ENCODE peak calls at places on chromosome 9, in seven cellular contexts. One of them, this sample, is unnamed.

GRCh38 chr9:29928072-29928471 is 2354.8 kb upstream of the C9orf72 start:
- DNase-seq in HepG2: no peak
- DNase-seq in K562: no peak
- DNase-seq in GM12878: no peak
- DNase-seq in SK-N-SH: no peak
- DNase-seq in HCT116: no peak
- DNase-seq in H1: no peak
- DNase-seq in this sample: no peak

GRCh38 chr9:114315723-114316363 is 7.1 kb upstream of the ORM1 start:
- DNase-seq in HepG2: no peak
- DNase-seq in K562: no peak
- DNase-seq in GM12878: no peak
- DNase-seq in SK-N-SH: no peak
- DNase-seq in HCT116: no peak
- DNase-seq in H1: peak
- DNase-seq in this sample: no peak

GRCh38 chr9:76297721-76298239 is 96.4 kb downstream of the RFK start:
- DNase-seq in HepG2: no peak
- DNase-seq in K562: no peak
- DNase-seq in GM12878: no peak
- DNase-seq in SK-N-SH: no peak
- DNase-seq in HCT116: no peak
- DNase-seq in H1: no peak
- DNase-seq in this sample: no peak

GRCh38 chr9:97543568-97543967 is 42.1 kb downstream of the TMOD1 start:
- DNase-seq in HepG2: peak
- DNase-seq in K562: no peak
- DNase-seq in GM12878: no peak
- DNase-seq in SK-N-SH: no peak
- DNase-seq in HCT116: peak
- DNase-seq in H1: no peak
- DNase-seq in this sample: no peak

GRCh38 chr9:17269799-17270198 is 135.0 kb downstream of the CNTLN start:
- DNase-seq in HepG2: no peak
- DNase-seq in K562: no peak
- DNase-seq in GM12878: no peak
- DNase-seq in SK-N-SH: no peak
- DNase-seq in HCT116: no peak
- DNase-seq in H1: no peak
- DNase-seq in this sample: no peak

GRCh38 chr9:132486706-132487350 is 76.8 kb downstream of the CFAP77 start:
- DNase-seq in HepG2: no peak
- DNase-seq in K562: no peak
- DNase-seq in GM12878: no peak
- DNase-seq in SK-N-SH: peak
- DNase-seq in HCT116: no peak
- DNase-seq in H1: no peak
- DNase-seq in this sample: no peak

GRCh38 chr9:928363-929042 is 48.0 kb upstream of the DMRT3 start:
- DNase-seq in HepG2: peak
- DNase-seq in K562: peak
- DNase-seq in GM12878: no peak
- DNase-seq in SK-N-SH: peak
- DNase-seq in HCT116: peak
- DNase-seq in H1: peak
- DNase-seq in this sample: no peak

GRCh38 chr9:76438841-76439588 is 20.0 kb upstream of the GCNT1 start:
- DNase-seq in HepG2: no peak
- DNase-seq in K562: no peak
- DNase-seq in GM12878: peak
- DNase-seq in SK-N-SH: no peak
- DNase-seq in HCT116: no peak
- DNase-seq in H1: no peak
- DNase-seq in this sample: no peak

GRCh38 chr9:117412841-117413240 is 2.0 kb downstream of the ASTN2 start:
- DNase-seq in HepG2: no peak
- DNase-seq in K562: no peak
- DNase-seq in GM12878: no peak
- DNase-seq in SK-N-SH: peak
- DNase-seq in HCT116: no peak
- DNase-seq in H1: peak
- DNase-seq in this sample: no peak

GRCh38 chr9:70902705-70903131 is 218.7 kb downstream of the TRPM3 start:
- DNase-seq in HepG2: no peak
- DNase-seq in K562: no peak
- DNase-seq in GM12878: no peak
- DNase-seq in SK-N-SH: no peak
- DNase-seq in HCT116: no peak
- DNase-seq in H1: no peak
- DNase-seq in this sample: no peak

GRCh38 chr9:137679695-137680305 is 61.0 kb downstream of the EHMT1 start:
- DNase-seq in HepG2: no peak
- DNase-seq in K562: no peak
- DNase-seq in GM12878: no peak
- DNase-seq in SK-N-SH: no peak
- DNase-seq in HCT116: no peak
- DNase-seq in H1: no peak
- DNase-seq in this sample: no peak

GRCh38 chr9:108478871-108479332 is 376.9 kb downstream of the ACTL7B start:
- DNase-seq in HepG2: peak
- DNase-seq in K562: no peak
- DNase-seq in GM12878: peak
- DNase-seq in SK-N-SH: no peak
- DNase-seq in HCT116: no peak
- DNase-seq in H1: no peak
- DNase-seq in this sample: no peak

GRCh38 chr9:113587471-113588031 is 124.0 kb downstream of the RGS3 start:
- DNase-seq in HepG2: no peak
- DNase-seq in K562: peak
- DNase-seq in GM12878: no peak
- DNase-seq in SK-N-SH: peak
- DNase-seq in HCT116: no peak
- DNase-seq in H1: peak
- DNase-seq in this sample: no peak

GRCh38 chr9:73149371-73150067 is 2.1 kb upstream of the ANXA1 start:
- DNase-seq in HepG2: no peak
- DNase-seq in K562: peak
- DNase-seq in GM12878: peak
- DNase-seq in SK-N-SH: no peak
- DNase-seq in HCT116: peak
- DNase-seq in H1: no peak
- DNase-seq in this sample: no peak

GRCh38 chr9:69380811-69381210 is 55.8 kb downstream of the ENTREP1 start:
- DNase-seq in HepG2: no peak
- DNase-seq in K562: no peak
- DNase-seq in GM12878: no peak
- DNase-seq in SK-N-SH: no peak
- DNase-seq in HCT116: no peak
- DNase-seq in H1: no peak
- DNase-seq in this sample: no peak

GRCh38 chr9:35510745-35511428 is 21.0 kb downstream of the RUSC2 start:
- DNase-seq in HepG2: peak
- DNase-seq in K562: no peak
- DNase-seq in GM12878: no peak
- DNase-seq in SK-N-SH: no peak
- DNase-seq in HCT116: peak
- DNase-seq in H1: no peak
- DNase-seq in this sample: no peak

GRCh38 chr9:127974002-127974768 is 6.6 kb downstream of the EEIG1 start:
- DNase-seq in HepG2: no peak
- DNase-seq in K562: no peak
- DNase-seq in GM12878: no peak
- DNase-seq in SK-N-SH: peak
- DNase-seq in HCT116: no peak
- DNase-seq in H1: no peak
- DNase-seq in this sample: no peak

GRCh38 chr9:127970401-127971313 is 10.1 kb downstream of the EEIG1 start:
- DNase-seq in HepG2: no peak
- DNase-seq in K562: no peak
- DNase-seq in GM12878: peak
- DNase-seq in SK-N-SH: peak
- DNase-seq in HCT116: no peak
- DNase-seq in H1: no peak
- DNase-seq in this sample: no peak

GRCh38 chr9:127973169-127974001 is 7.4 kb downstream of the EEIG1 start:
- DNase-seq in HepG2: no peak
- DNase-seq in K562: no peak
- DNase-seq in GM12878: no peak
- DNase-seq in SK-N-SH: peak
- DNase-seq in HCT116: no peak
- DNase-seq in H1: no peak
- DNase-seq in this sample: no peak

GRCh38 chr9:127971357-127972315 is 9.2 kb downstream of the EEIG1 start:
- DNase-seq in HepG2: no peak
- DNase-seq in K562: no peak
- DNase-seq in GM12878: no peak
- DNase-seq in SK-N-SH: peak
- DNase-seq in HCT116: no peak
- DNase-seq in H1: no peak
- DNase-seq in this sample: no peak

DNA sequence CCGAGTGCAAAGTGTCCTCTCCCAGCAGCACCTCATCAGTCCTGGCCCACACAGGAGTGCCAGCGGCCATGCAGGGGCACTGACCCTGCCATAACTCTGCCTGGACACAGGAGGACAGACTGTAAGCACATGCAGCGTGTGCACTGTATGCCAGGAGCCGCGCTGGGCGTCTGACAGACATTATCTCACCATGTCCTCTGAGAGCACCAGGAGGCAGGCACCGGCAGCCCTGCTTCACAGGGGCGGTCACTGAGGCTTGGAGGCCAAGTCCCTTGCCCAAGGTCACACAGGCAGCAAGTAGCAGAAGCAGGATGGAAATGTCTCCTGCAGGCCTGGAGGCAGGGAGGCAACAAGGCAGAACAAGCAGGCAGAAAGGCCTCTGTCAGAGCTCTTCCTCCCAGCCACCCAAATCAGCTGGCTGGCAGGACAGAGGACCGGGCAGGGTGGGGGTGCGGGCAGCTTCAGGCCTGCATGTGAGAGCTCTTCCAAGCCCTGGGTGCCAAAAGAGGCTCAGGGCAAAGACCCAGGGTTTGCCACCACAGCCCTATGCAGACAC is 8.4 kb downstream of the EEIG1 start:
- DNase-seq in HepG2: no peak
- DNase-seq in K562: no peak
- DNase-seq in GM12878: no peak
- DNase-seq in SK-N-SH: peak
- DNase-seq in HCT116: no peak
- DNase-seq in H1: no peak
- DNase-seq in this sample: no peak
- TF ChIP-seq JUND in HepG2: no peak
- TF ChIP-seq JUND in K562: no peak
- TF ChIP-seq JUND in GM12878: no peak
- TF ChIP-seq JUND in SK-N-SH: no peak
- TF ChIP-seq JUND in HCT116: no peak
- TF ChIP-seq JUND in H1: no peak
- TF ChIP-seq JUND in this sample: no peak

GRCh38 chr9:109973336-109973735 is 193.3 kb downstream of the PALM2AKAP2 start:
- DNase-seq in HepG2: no peak
- DNase-seq in K562: no peak
- DNase-seq in GM12878: no peak
- DNase-seq in SK-N-SH: no peak
- DNase-seq in HCT116: no peak
- DNase-seq in H1: no peak
- DNase-seq in this sample: no peak
- TF ChIP-seq JUND in HepG2: no peak
- TF ChIP-seq JUND in K562: no peak
- TF ChIP-seq JUND in GM12878: no peak
- TF ChIP-seq JUND in SK-N-SH: no peak
- TF ChIP-seq JUND in HCT116: no peak
- TF ChIP-seq JUND in H1: no peak
- TF ChIP-seq JUND in this sample: no peak

DNA sequence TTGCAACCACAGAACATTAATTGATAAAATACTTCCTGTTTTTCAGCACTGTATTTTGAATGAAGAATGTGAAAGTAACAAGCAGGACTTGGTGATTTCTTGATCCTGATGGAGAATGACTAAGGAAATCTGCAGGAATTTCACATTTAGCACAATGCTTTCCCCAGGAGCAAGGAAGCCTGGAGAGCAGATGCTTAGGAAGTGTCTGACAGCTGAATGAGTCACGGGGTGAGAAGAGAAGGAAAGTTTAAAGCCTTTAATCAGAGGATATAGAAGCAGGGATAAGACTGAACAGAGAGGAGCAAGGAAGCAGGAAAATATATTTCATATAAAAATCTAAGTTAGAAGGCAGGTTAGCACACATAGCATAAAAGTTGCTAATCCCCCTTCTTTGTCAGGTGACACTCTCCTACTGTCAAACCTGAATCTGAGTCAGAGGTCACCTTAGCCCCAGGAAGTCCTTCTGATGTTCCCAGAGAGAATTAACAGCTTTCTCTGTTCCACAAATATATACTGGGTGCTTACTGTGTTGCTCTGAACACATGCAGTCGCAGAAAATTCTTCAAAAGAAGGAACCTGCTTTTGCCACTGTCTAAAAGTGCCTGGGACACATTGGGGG is 59.7 kb downstream of the GNA14 start:
- DNase-seq in HepG2: no peak
- DNase-seq in K562: no peak
- DNase-seq in GM12878: no peak
- DNase-seq in SK-N-SH: no peak
- DNase-seq in HCT116: no peak
- DNase-seq in H1: no peak
- DNase-seq in this sample: no peak
- TF ChIP-seq JUND in HepG2: no peak
- TF ChIP-seq JUND in K562: no peak
- TF ChIP-seq JUND in GM12878: no peak
- TF ChIP-seq JUND in SK-N-SH: peak
- TF ChIP-seq JUND in HCT116: peak
- TF ChIP-seq JUND in H1: no peak
- TF ChIP-seq JUND in this sample: no peak

DNA sequence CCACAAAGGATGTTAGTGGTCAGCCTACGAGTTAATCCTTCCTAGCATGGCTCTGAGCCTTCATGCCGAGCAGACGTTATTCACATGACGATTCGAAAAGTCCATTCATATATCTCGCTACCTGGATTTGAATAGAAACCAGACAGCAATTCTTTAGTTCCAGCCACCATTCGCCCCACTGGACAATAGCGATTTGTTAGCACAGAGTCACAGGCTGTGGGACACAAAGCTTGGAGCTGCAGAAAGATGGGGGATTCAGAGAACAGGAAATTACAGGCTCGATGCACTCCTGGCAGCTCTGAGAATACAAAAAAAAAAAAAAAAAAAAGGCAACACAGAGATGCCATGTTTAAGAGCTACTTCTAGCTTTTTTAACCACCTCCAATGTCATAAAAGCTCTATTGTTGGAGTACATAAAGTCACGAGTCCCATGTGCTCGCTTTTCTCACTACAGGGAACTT is 110.7 kb downstream of the NR6A1 start:
- DNase-seq in HepG2: peak
- DNase-seq in K562: no peak
- DNase-seq in GM12878: peak
- DNase-seq in SK-N-SH: peak
- DNase-seq in HCT116: no peak
- DNase-seq in H1: no peak
- DNase-seq in this sample: no peak
- TF ChIP-seq JUND in HepG2: no peak
- TF ChIP-seq JUND in K562: no peak
- TF ChIP-seq JUND in GM12878: no peak
- TF ChIP-seq JUND in SK-N-SH: no peak
- TF ChIP-seq JUND in HCT116: no peak
- TF ChIP-seq JUND in H1: no peak
- TF ChIP-seq JUND in this sample: no peak

This sample was measured in T47D.